ENCODE peak calls at places on chromosomes 11 and 22, in ten cellular contexts. C is sigmoid colon, Z is ovary, I is heart left ventricle, P is endothelial cell of umbilical vein, K is tibial nerve, E is body of pancreas, Y is HCT116, W is Peyer's patch, N is right lobe of liver. M is an unnamed sample. For H3K36me3, the result is how much of the 10 kb centered on the place peaks cover.

GRCh38 chr11:980438-981365 is 55.0 kb downstream of the AP2A2 start:
- DNase-seq in I (no peak), N (no peak), Y (no peak), C (no peak), E (peak), W (no peak), K (peak), Z (no peak), P (no peak), M (peak)

GRCh38 chr11:125797641-125798040 is 9.7 kb downstream of the PATE3 start:
- DNase-seq in N (no peak), E (no peak), P (no peak), Y (no peak), K (no peak), Z (no peak), I (no peak), W (no peak), C (no peak), M (no peak)

GRCh38 chr11:68440254-68440653 is 20.3 kb upstream of the PPP6R3 start:
- DNase-seq in C (no peak), P (no peak), E (no peak), Z (peak), I (no peak), Y (no peak), K (no peak), W (no peak), N (no peak), M (no peak)

GRCh38 chr11:19597194-19597593 is 115.4 kb upstream of the NAV2 start:
- DNase-seq in I (no peak), C (no peak), Y (no peak), E (no peak), P (peak), Z (no peak), N (no peak), K (no peak), W (no peak), M (no peak)

GRCh38 chr11:114821626-114822025 is 143.3 kb downstream of the NXPE2 start:
- DNase-seq in E (no peak), C (no peak), N (no peak), K (no peak), W (no peak), P (no peak), I (no peak), Y (no peak), Z (no peak), M (no peak)

GRCh38 chr11:22539851-22540376 is 85.7 kb downstream of the FANCF start:
- DNase-seq in E (peak), W (no peak), K (no peak), C (no peak), Z (no peak), N (no peak), I (no peak), Y (no peak), P (peak), M (no peak)

GRCh38 chr11:6654281-6655019 is 1.2 kb downstream of the DCHS1 start:
- DNase-seq in Z (peak), E (peak), Y (no peak), I (peak), P (no peak), W (no peak), K (no peak), C (peak), N (peak), M (peak)

GRCh38 chr11:9972917-9973504 is 309.1 kb downstream of the SWAP70 start:
- DNase-seq in E (peak), Z (peak), C (no peak), Y (peak), W (no peak), P (peak), I (no peak), N (no peak), K (no peak), M (peak)

GRCh38 chr11:88295028-88295427 is 42.5 kb downstream of the CTSC start:
- DNase-seq in I (no peak), N (no peak), E (no peak), K (no peak), Z (no peak), Y (no peak), C (no peak), W (no peak), P (no peak), M (no peak)

GRCh38 chr11:88301478-88302140 is 35.9 kb downstream of the CTSC start:
- DNase-seq in C (no peak), N (no peak), P (no peak), K (no peak), I (no peak), E (no peak), Y (no peak), W (no peak), Z (no peak), M (no peak)

GRCh38 chr11:88293931-88294330 is 43.6 kb downstream of the CTSC start:
- DNase-seq in N (no peak), E (no peak), P (no peak), I (no peak), W (no peak), C (no peak), K (no peak), Y (no peak), Z (no peak), M (no peak)

GRCh38 chr11:88300888-88301477 is 36.6 kb downstream of the CTSC start:
- DNase-seq in P (no peak), I (no peak), Y (no peak), Z (no peak), W (no peak), K (no peak), N (no peak), C (no peak), E (no peak), M (no peak)

GRCh38 chr11:88297320-88298263 is 39.9 kb downstream of the CTSC start:
- DNase-seq in Y (no peak), I (no peak), C (no peak), P (no peak), W (no peak), Z (no peak), K (no peak), E (no peak), N (no peak), M (no peak)
- TF ChIP-seq CTCF in Y (no peak), I (no peak), C (no peak), P (no peak), W (no peak), Z (no peak), K (no peak), E (no peak), N (no peak), M (no peak)

GRCh38 chr22:31339148-31339832 is 6.9 kb downstream of the PATZ1 start:
- DNase-seq in Z (no peak), P (no peak), I (no peak), W (no peak), K (no peak), Y (no peak), C (no peak), N (peak), E (peak), M (no peak)

GRCh38 chr22:31341386-31342088 is 4.6 kb downstream of the PATZ1 start:
- DNase-seq in Z (no peak), K (no peak), N (no peak), I (no peak), W (no peak), Y (no peak), E (no peak), P (no peak), C (no peak), M (no peak)

GRCh38 chr22:31342389-31343125 is 3.6 kb downstream of the PATZ1 start:
- DNase-seq in K (no peak), I (no peak), Z (no peak), E (peak), N (no peak), P (no peak), W (no peak), Y (no peak), C (no peak), M (no peak)

GRCh38 chr22:31340360-31340759 is 5.8 kb downstream of the PATZ1 start:
- DNase-seq in N (no peak), I (no peak), W (no peak), Y (no peak), P (no peak), Z (no peak), K (no peak), C (no peak), E (no peak), M (no peak)

GRCh38 chr22:31340765-31341247 is 5.3 kb downstream of the PATZ1 start:
- DNase-seq in Z (no peak), C (no peak), K (no peak), I (no peak), P (no peak), E (no peak), W (no peak), N (no peak), Y (no peak), M (no peak)
- H3K36me3 ChIP-seq in Z (under half), C (half or more), K (under half), I (under half), P (under half), E (under half), W (under half), N (under half), Y (under half), M (under half)

GRCh38 chr11:2885676-2886081 is at the start of gene CDKN1C:
- DNase-seq in N (peak), C (peak), P (peak), I (peak), E (peak), W (peak), K (peak), Z (peak), Y (peak), M (peak)

GRCh38 chr11:2885017-2885675 is 429 bp downstream of the CDKN1C start:
- DNase-seq in C (peak), P (peak), I (peak), Y (no peak), W (peak), E (peak), Z (peak), N (no peak), K (no peak), M (peak)

GRCh38 chr11:2882681-2883110 is 2.9 kb downstream of the CDKN1C start:
- DNase-seq in W (no peak), I (no peak), P (no peak), Y (no peak), Z (no peak), C (no peak), N (no peak), K (no peak), E (no peak), M (no peak)

GRCh38 chr11:2883717-2884423 is 1.7 kb downstream of the CDKN1C start:
- DNase-seq in N (no peak), P (peak), W (no peak), Y (no peak), E (no peak), I (peak), C (no peak), K (no peak), Z (peak), M (no peak)

GRCh38 chr11:2884424-2884815 is 1.2 kb downstream of the CDKN1C start:
- DNase-seq in Z (peak), P (peak), K (no peak), E (peak), Y (no peak), C (peak), N (no peak), W (no peak), I (peak), M (peak)
- TF ChIP-seq POLR2A in Z (no peak), P (no peak), K (no peak), E (no peak), Y (no peak), C (no peak), N (no peak), W (no peak), I (peak), M (no peak)

DNA sequence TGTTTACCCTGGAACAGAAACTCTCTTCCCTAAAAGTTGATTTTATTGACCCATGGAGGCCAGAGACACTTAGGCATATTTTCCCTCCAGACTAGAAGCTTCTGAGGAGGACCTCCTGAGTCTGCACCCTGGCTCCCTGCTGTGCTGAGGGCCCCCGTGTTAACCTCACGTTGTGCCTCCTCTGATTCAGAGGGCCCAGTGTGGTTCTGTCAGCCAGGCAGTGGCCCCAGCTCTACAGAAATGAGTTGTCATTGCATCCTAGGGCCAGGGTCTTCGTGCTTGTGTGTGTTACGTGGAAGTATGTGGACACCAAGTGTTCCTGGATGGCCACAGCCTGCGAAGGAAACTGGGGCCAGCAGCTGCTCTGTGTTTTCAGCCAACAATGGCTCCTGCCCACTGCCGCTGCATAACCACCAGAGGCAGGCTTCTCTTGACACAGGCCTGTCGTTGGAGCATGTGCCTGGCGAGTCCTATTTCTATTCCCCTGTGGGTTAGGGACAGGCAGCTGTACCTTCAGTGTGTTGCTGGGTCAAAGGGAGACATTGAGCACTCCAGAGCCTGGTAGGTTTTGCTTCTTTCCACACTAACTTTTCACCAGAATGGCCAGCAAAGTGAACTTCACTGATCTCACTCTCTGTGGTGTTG is 44.5 kb downstream of the MED15 start:
- DNase-seq in P (peak), K (no peak), W (no peak), I (peak), C (peak), N (no peak), E (peak), Z (peak), Y (no peak), M (no peak)
- TF ChIP-seq CTCF in P (peak), K (peak), W (peak), I (peak), C (peak), N (no peak), E (peak), Z (peak), Y (peak), M (no peak)

GRCh38 chr22:41250127-41250526 is 9.4 kb upstream of the CHADL start:
- DNase-seq in C (no peak), N (no peak), Y (no peak), Z (no peak), K (no peak), E (no peak), W (no peak), I (no peak), P (no peak), M (no peak)
- H3K36me3 ChIP-seq in C (half or more), N (half or more), Y (under half), Z (under half), K (under half), E (under half), W (under half), I (under half), P (half or more), M (under half)

GRCh38 chr11:46597609-46598219 is 3.9 kb upstream of the AMBRA1 start:
- DNase-seq in C (no peak), Z (no peak), W (no peak), N (no peak), E (no peak), Y (no peak), P (peak), K (no peak), I (no peak), M (no peak)
- TF ChIP-seq POLR2A in C (no peak), Z (no peak), W (no peak), N (no peak), E (no peak), Y (no peak), P (no peak), K (no peak), I (no peak), M (no peak)